ENCODE peak calls at places on chromosomes 3 and 15, in eight cellular contexts. One of them, this sample, is unnamed.

GRCh38 chr3:72529084-72529483 is 319.2 kb downstream of the SHQ1 start:
- DNase-seq in lower leg skin: no peak
- DNase-seq in HuH-7.5: no peak
- DNase-seq in T-cell: no peak
- DNase-seq in nucleus accumbens: no peak
- DNase-seq in neural crest cell: no peak
- DNase-seq in H54: no peak
- DNase-seq in EL: no peak
- DNase-seq in this sample: no peak

GRCh38 chr3:48739955-48740823 is 23.2 kb upstream of the IP6K2 start:
- DNase-seq in T-cell: peak; percentile 35
- DNase-seq in neural crest cell: peak; percentile 70
- DNase-seq in H54: peak; percentile 91
- DNase-seq in lower leg skin: peak; percentile 96
- DNase-seq in HuH-7.5: peak; percentile 95
- DNase-seq in EL: peak; percentile 80
- DNase-seq in nucleus accumbens: peak; percentile 85
- DNase-seq in this sample: peak; percentile 72

GRCh38 chr3:28576590-28577220 is 228.1 kb upstream of the AZI2 start:
- DNase-seq in lower leg skin: no peak
- DNase-seq in HuH-7.5: no peak
- DNase-seq in nucleus accumbens: no peak
- DNase-seq in EL: no peak
- DNase-seq in T-cell: no peak
- DNase-seq in H54: no peak
- DNase-seq in neural crest cell: peak; percentile 1
- DNase-seq in this sample: no peak

GRCh38 chr3:4351164-4351855 is 48.1 kb downstream of the SETMAR start:
- DNase-seq in neural crest cell: no peak
- DNase-seq in HuH-7.5: no peak
- DNase-seq in T-cell: peak; percentile 7
- DNase-seq in lower leg skin: no peak
- DNase-seq in H54: no peak
- DNase-seq in nucleus accumbens: no peak
- DNase-seq in EL: no peak
- DNase-seq in this sample: peak; percentile 3

GRCh38 chr15:58043192-58043903 is 22.2 kb downstream of the ALDH1A2 start:
- DNase-seq in lower leg skin: no peak
- DNase-seq in neural crest cell: peak; percentile 31
- DNase-seq in EL: peak; percentile 44
- DNase-seq in H54: no peak
- DNase-seq in T-cell: no peak
- DNase-seq in HuH-7.5: no peak
- DNase-seq in nucleus accumbens: no peak
- DNase-seq in this sample: peak; percentile 34

GRCh38 chr3:127652246-127652995 is 20.3 kb upstream of the ABTB1 start:
- DNase-seq in H54: peak; percentile 75
- DNase-seq in lower leg skin: peak; percentile 84
- DNase-seq in T-cell: peak; percentile 26
- DNase-seq in nucleus accumbens: no peak
- DNase-seq in EL: peak; percentile 65
- DNase-seq in HuH-7.5: peak; percentile 71
- DNase-seq in neural crest cell: peak; percentile 47
- DNase-seq in this sample: peak; percentile 49

GRCh38 chr3:61876797-61877196 is 315.4 kb downstream of the PTPRG start:
- DNase-seq in H54: no peak
- DNase-seq in neural crest cell: no peak
- DNase-seq in nucleus accumbens: no peak
- DNase-seq in HuH-7.5: no peak
- DNase-seq in T-cell: no peak
- DNase-seq in lower leg skin: no peak
- DNase-seq in EL: peak; percentile 27
- DNase-seq in this sample: peak; percentile 70

GRCh38 chr3:192892981-192893827 is 24.5 kb downstream of the MB21D2 start:
- DNase-seq in nucleus accumbens: no peak
- DNase-seq in EL: peak; percentile 99
- DNase-seq in T-cell: peak; percentile 34
- DNase-seq in HuH-7.5: no peak
- DNase-seq in neural crest cell: no peak
- DNase-seq in H54: peak; percentile 64
- DNase-seq in lower leg skin: no peak
- DNase-seq in this sample: peak; percentile 94

GRCh38 chr3:107740992-107741896 is 218.5 kb downstream of the BBX start:
- DNase-seq in neural crest cell: no peak
- DNase-seq in nucleus accumbens: no peak
- DNase-seq in T-cell: no peak
- DNase-seq in HuH-7.5: no peak
- DNase-seq in H54: no peak
- DNase-seq in EL: peak; percentile 19
- DNase-seq in lower leg skin: no peak
- DNase-seq in this sample: peak; percentile 41

GRCh38 chr3:30188713-30189112 is 417.7 kb upstream of the TGFBR2 start:
- DNase-seq in T-cell: no peak
- DNase-seq in EL: peak; percentile 48
- DNase-seq in HuH-7.5: no peak
- DNase-seq in lower leg skin: no peak
- DNase-seq in H54: no peak
- DNase-seq in nucleus accumbens: no peak
- DNase-seq in neural crest cell: no peak
- DNase-seq in this sample: no peak

GRCh38 chr3:117035785-117036184 is 326.2 kb downstream of the TUSC7 start:
- DNase-seq in EL: peak; percentile 36
- DNase-seq in H54: no peak
- DNase-seq in neural crest cell: no peak
- DNase-seq in lower leg skin: no peak
- DNase-seq in HuH-7.5: no peak
- DNase-seq in T-cell: no peak
- DNase-seq in nucleus accumbens: no peak
- DNase-seq in this sample: no peak

GRCh38 chr3:52327486-52328290 is 11.6 kb downstream of the DNAH1 start:
- DNase-seq in H54: no peak
- DNase-seq in nucleus accumbens: no peak
- DNase-seq in HuH-7.5: no peak
- DNase-seq in neural crest cell: no peak
- DNase-seq in EL: no peak
- DNase-seq in lower leg skin: no peak
- DNase-seq in T-cell: no peak
- DNase-seq in this sample: no peak

GRCh38 chr3:59839283-59839682 is 789.5 kb upstream of the CFAP20DC start:
- DNase-seq in nucleus accumbens: no peak
- DNase-seq in EL: peak; percentile 23
- DNase-seq in HuH-7.5: no peak
- DNase-seq in H54: no peak
- DNase-seq in lower leg skin: no peak
- DNase-seq in T-cell: no peak
- DNase-seq in neural crest cell: no peak
- DNase-seq in this sample: peak; percentile 78

GRCh38 chr3:113270096-113270495 is 58.7 kb downstream of the BOC start:
- DNase-seq in T-cell: no peak
- DNase-seq in neural crest cell: no peak
- DNase-seq in nucleus accumbens: no peak
- DNase-seq in lower leg skin: no peak
- DNase-seq in EL: no peak
- DNase-seq in HuH-7.5: no peak
- DNase-seq in H54: no peak
- DNase-seq in this sample: no peak

GRCh38 chr3:38347421-38348200 is 1.0 kb downstream of the XYLB start:
- DNase-seq in nucleus accumbens: no peak
- DNase-seq in H54: no peak
- DNase-seq in EL: no peak
- DNase-seq in neural crest cell: no peak
- DNase-seq in T-cell: no peak
- DNase-seq in HuH-7.5: peak; percentile 70
- DNase-seq in lower leg skin: peak; percentile 61
- DNase-seq in this sample: no peak

GRCh38 chr3:16884748-16885587 is at the start of gene PLCL2:
- DNase-seq in EL: peak; percentile 61
- DNase-seq in T-cell: peak; percentile 72
- DNase-seq in neural crest cell: peak; percentile 33
- DNase-seq in H54: peak; percentile 55
- DNase-seq in nucleus accumbens: no peak
- DNase-seq in lower leg skin: peak; percentile 87
- DNase-seq in HuH-7.5: peak; percentile 74
- DNase-seq in this sample: peak; percentile 31

GRCh38 chr15:29097971-29098370 is 171.7 kb downstream of the NSMCE3 start:
- DNase-seq in H54: no peak
- DNase-seq in HuH-7.5: no peak
- DNase-seq in EL: no peak
- DNase-seq in neural crest cell: no peak
- DNase-seq in lower leg skin: no peak
- DNase-seq in T-cell: no peak
- DNase-seq in nucleus accumbens: no peak
- DNase-seq in this sample: no peak

GRCh38 chr15:74523982-74524381 is 17.0 kb upstream of the ARID3B start:
- DNase-seq in neural crest cell: no peak
- DNase-seq in T-cell: no peak
- DNase-seq in lower leg skin: no peak
- DNase-seq in nucleus accumbens: no peak
- DNase-seq in H54: no peak
- DNase-seq in HuH-7.5: no peak
- DNase-seq in EL: no peak
- DNase-seq in this sample: peak; percentile 18

GRCh38 chr3:51146781-51147180 is 238.3 kb upstream of the MANF start:
- DNase-seq in HuH-7.5: no peak
- DNase-seq in H54: no peak
- DNase-seq in neural crest cell: no peak
- DNase-seq in T-cell: no peak
- DNase-seq in lower leg skin: no peak
- DNase-seq in EL: no peak
- DNase-seq in nucleus accumbens: no peak
- DNase-seq in this sample: no peak

GRCh38 chr3:17140670-17141505 is 256.1 kb downstream of the PLCL2 start:
- DNase-seq in T-cell: no peak
- DNase-seq in neural crest cell: no peak
- DNase-seq in nucleus accumbens: no peak
- DNase-seq in EL: no peak
- DNase-seq in HuH-7.5: no peak
- DNase-seq in H54: no peak
- DNase-seq in lower leg skin: no peak
- DNase-seq in this sample: no peak

GRCh38 chr3:132628157-132628556 is 31.1 kb downstream of the ACKR4 start:
- DNase-seq in neural crest cell: no peak
- DNase-seq in T-cell: no peak
- DNase-seq in lower leg skin: no peak
- DNase-seq in HuH-7.5: no peak
- DNase-seq in EL: no peak
- DNase-seq in H54: no peak
- DNase-seq in nucleus accumbens: no peak
- DNase-seq in this sample: no peak

GRCh38 chr3:33035596-33035995 is 61.4 kb downstream of the GLB1 start:
- DNase-seq in T-cell: no peak
- DNase-seq in lower leg skin: no peak
- DNase-seq in HuH-7.5: no peak
- DNase-seq in EL: peak; percentile 74
- DNase-seq in nucleus accumbens: no peak
- DNase-seq in neural crest cell: no peak
- DNase-seq in H54: peak; percentile 24
- DNase-seq in this sample: peak; percentile 71

GRCh38 chr3:122989856-122990575 is 37.5 kb downstream of the SEMA5B start:
- DNase-seq in H54: no peak
- DNase-seq in EL: no peak
- DNase-seq in T-cell: no peak
- DNase-seq in neural crest cell: no peak
- DNase-seq in HuH-7.5: no peak
- DNase-seq in lower leg skin: no peak
- DNase-seq in nucleus accumbens: no peak
- DNase-seq in this sample: no peak

GRCh38 chr3:43190682-43191081 is 84.8 kb upstream of the POMGNT2 start:
- DNase-seq in nucleus accumbens: no peak
- DNase-seq in neural crest cell: no peak
- DNase-seq in H54: peak; percentile 27
- DNase-seq in HuH-7.5: no peak
- DNase-seq in lower leg skin: no peak
- DNase-seq in EL: peak; percentile 95
- DNase-seq in T-cell: no peak
- DNase-seq in this sample: peak; percentile 91

GRCh38 chr15:44215594-44215993 is 20.5 kb upstream of the FRMD5 start:
- DNase-seq in T-cell: no peak
- DNase-seq in HuH-7.5: no peak
- DNase-seq in neural crest cell: no peak
- DNase-seq in H54: peak; percentile 28
- DNase-seq in EL: peak; percentile 91
- DNase-seq in nucleus accumbens: no peak
- DNase-seq in lower leg skin: no peak
- DNase-seq in this sample: peak; percentile 86

GRCh38 chr15:58346361-58346760 is 85.4 kb upstream of the LIPC start:
- DNase-seq in lower leg skin: no peak
- DNase-seq in EL: peak; percentile 95
- DNase-seq in HuH-7.5: no peak
- DNase-seq in nucleus accumbens: no peak
- DNase-seq in T-cell: no peak
- DNase-seq in neural crest cell: no peak
- DNase-seq in H54: no peak
- DNase-seq in this sample: no peak

GRCh38 chr15:35218215-35218614 is 133.1 kb upstream of the NANOGP8 start:
- DNase-seq in HuH-7.5: no peak
- DNase-seq in T-cell: no peak
- DNase-seq in neural crest cell: no peak
- DNase-seq in EL: no peak
- DNase-seq in lower leg skin: no peak
- DNase-seq in H54: no peak
- DNase-seq in nucleus accumbens: no peak
- DNase-seq in this sample: no peak

GRCh38 chr3:124918524-124918923 is 16.0 kb downstream of the MUC13 start:
- DNase-seq in nucleus accumbens: no peak
- DNase-seq in HuH-7.5: no peak
- DNase-seq in lower leg skin: no peak
- DNase-seq in H54: no peak
- DNase-seq in neural crest cell: no peak
- DNase-seq in T-cell: no peak
- DNase-seq in EL: no peak
- DNase-seq in this sample: no peak